ENCODE peak calls at places on chromosomes 12 and 14, in seven cellular contexts. One of them, this sample, is unnamed.

GRCh38 chr12:7970475-7971252 is 34.7 kb upstream of the SLC2A3 start:
- DNase-seq in AG09319: peak
- DNase-seq in fibroblast of the aortic adventitia: peak
- DNase-seq in A549: peak
- DNase-seq in AG10803: peak
- DNase-seq in breast epithelium: peak
- DNase-seq in neural crest cell: peak
- DNase-seq in this sample: peak

GRCh38 chr12:93776581-93777018 is 99.4 kb downstream of the CRADD start:
- DNase-seq in A549: no peak
- DNase-seq in AG10803: peak
- DNase-seq in neural crest cell: no peak
- DNase-seq in breast epithelium: no peak
- DNase-seq in AG09319: peak
- DNase-seq in fibroblast of the aortic adventitia: peak
- DNase-seq in this sample: no peak

GRCh38 chr12:71636704-71637115 is 26.9 kb downstream of the ZFC3H1 start:
- DNase-seq in fibroblast of the aortic adventitia: peak
- DNase-seq in AG10803: peak
- DNase-seq in neural crest cell: no peak
- DNase-seq in breast epithelium: no peak
- DNase-seq in A549: peak
- DNase-seq in AG09319: peak
- DNase-seq in this sample: no peak

GRCh38 chr14:57729208-57730187 is 136.4 kb downstream of the SLC35F4 start:
- DNase-seq in A549: no peak
- DNase-seq in fibroblast of the aortic adventitia: no peak
- DNase-seq in AG09319: no peak
- DNase-seq in AG10803: no peak
- DNase-seq in neural crest cell: no peak
- DNase-seq in breast epithelium: no peak
- DNase-seq in this sample: no peak

GRCh38 chr12:122860052-122860853 is 25.0 kb downstream of the HIP1R start:
- DNase-seq in AG09319: peak
- DNase-seq in fibroblast of the aortic adventitia: peak
- DNase-seq in A549: peak
- DNase-seq in neural crest cell: peak
- DNase-seq in AG10803: peak
- DNase-seq in breast epithelium: peak
- DNase-seq in this sample: peak

GRCh38 chr14:57574617-57575288 is 81.1 kb upstream of the CCDC198 start:
- DNase-seq in neural crest cell: no peak
- DNase-seq in AG09319: no peak
- DNase-seq in breast epithelium: no peak
- DNase-seq in AG10803: no peak
- DNase-seq in A549: peak
- DNase-seq in fibroblast of the aortic adventitia: no peak
- DNase-seq in this sample: no peak

GRCh38 chr12:92107621-92108131 is 38.0 kb downstream of the BTG1 start:
- DNase-seq in breast epithelium: no peak
- DNase-seq in AG10803: no peak
- DNase-seq in fibroblast of the aortic adventitia: no peak
- DNase-seq in neural crest cell: peak
- DNase-seq in A549: no peak
- DNase-seq in AG09319: no peak
- DNase-seq in this sample: no peak

GRCh38 chr12:124745891-124746570 is 117.6 kb downstream of the SCARB1 start:
- DNase-seq in breast epithelium: peak
- DNase-seq in AG09319: peak
- DNase-seq in fibroblast of the aortic adventitia: peak
- DNase-seq in AG10803: peak
- DNase-seq in A549: peak
- DNase-seq in neural crest cell: peak
- DNase-seq in this sample: peak

GRCh38 chr12:90368081-90368480 is 586.9 kb downstream of the CCER1 start:
- DNase-seq in AG10803: peak
- DNase-seq in fibroblast of the aortic adventitia: no peak
- DNase-seq in A549: no peak
- DNase-seq in AG09319: no peak
- DNase-seq in breast epithelium: no peak
- DNase-seq in neural crest cell: no peak
- DNase-seq in this sample: no peak

GRCh38 chr14:88559852-88560251 is 3.0 kb upstream of the ZC3H14 start:
- DNase-seq in neural crest cell: no peak
- DNase-seq in A549: peak
- DNase-seq in AG09319: no peak
- DNase-seq in fibroblast of the aortic adventitia: peak
- DNase-seq in breast epithelium: no peak
- DNase-seq in AG10803: peak
- DNase-seq in this sample: no peak

GRCh38 chr12:109897029-109897428 is 3.0 kb upstream of the TCHP start:
- DNase-seq in fibroblast of the aortic adventitia: no peak
- DNase-seq in neural crest cell: no peak
- DNase-seq in AG09319: no peak
- DNase-seq in AG10803: no peak
- DNase-seq in A549: no peak
- DNase-seq in breast epithelium: no peak
- DNase-seq in this sample: no peak

GRCh38 chr14:97602438-97603117 is 805.4 kb downstream of the VRK1 start:
- DNase-seq in AG10803: no peak
- DNase-seq in fibroblast of the aortic adventitia: no peak
- DNase-seq in A549: no peak
- DNase-seq in AG09319: no peak
- DNase-seq in neural crest cell: no peak
- DNase-seq in breast epithelium: no peak
- DNase-seq in this sample: no peak

GRCh38 chr12:132453361-132454133 is 36.4 kb upstream of the FBRSL1 start:
- DNase-seq in breast epithelium: peak
- DNase-seq in neural crest cell: no peak
- DNase-seq in fibroblast of the aortic adventitia: no peak
- DNase-seq in AG10803: peak
- DNase-seq in A549: no peak
- DNase-seq in AG09319: no peak
- DNase-seq in this sample: no peak

GRCh38 chr14:35829449-35829848 is 3.3 kb downstream of the BRMS1L start:
- DNase-seq in neural crest cell: no peak
- DNase-seq in AG10803: peak
- DNase-seq in breast epithelium: no peak
- DNase-seq in fibroblast of the aortic adventitia: peak
- DNase-seq in AG09319: no peak
- DNase-seq in A549: no peak
- DNase-seq in this sample: no peak

GRCh38 chr14:35827678-35828472 is 1.7 kb downstream of the BRMS1L start:
- DNase-seq in fibroblast of the aortic adventitia: no peak
- DNase-seq in AG10803: no peak
- DNase-seq in neural crest cell: no peak
- DNase-seq in AG09319: no peak
- DNase-seq in A549: no peak
- DNase-seq in breast epithelium: no peak
- DNase-seq in this sample: no peak

GRCh38 chr14:35826952-35827416 is 846 bp downstream of the BRMS1L start:
- DNase-seq in AG09319: no peak
- DNase-seq in A549: no peak
- DNase-seq in fibroblast of the aortic adventitia: peak
- DNase-seq in breast epithelium: no peak
- DNase-seq in AG10803: no peak
- DNase-seq in neural crest cell: no peak
- DNase-seq in this sample: no peak

GRCh38 chr14:35825968-35826217 is 245 bp upstream of the BRMS1L start:
- DNase-seq in fibroblast of the aortic adventitia: no peak
- DNase-seq in breast epithelium: no peak
- DNase-seq in neural crest cell: no peak
- DNase-seq in AG10803: no peak
- DNase-seq in AG09319: no peak
- DNase-seq in A549: no peak
- DNase-seq in this sample: no peak

DNA sequence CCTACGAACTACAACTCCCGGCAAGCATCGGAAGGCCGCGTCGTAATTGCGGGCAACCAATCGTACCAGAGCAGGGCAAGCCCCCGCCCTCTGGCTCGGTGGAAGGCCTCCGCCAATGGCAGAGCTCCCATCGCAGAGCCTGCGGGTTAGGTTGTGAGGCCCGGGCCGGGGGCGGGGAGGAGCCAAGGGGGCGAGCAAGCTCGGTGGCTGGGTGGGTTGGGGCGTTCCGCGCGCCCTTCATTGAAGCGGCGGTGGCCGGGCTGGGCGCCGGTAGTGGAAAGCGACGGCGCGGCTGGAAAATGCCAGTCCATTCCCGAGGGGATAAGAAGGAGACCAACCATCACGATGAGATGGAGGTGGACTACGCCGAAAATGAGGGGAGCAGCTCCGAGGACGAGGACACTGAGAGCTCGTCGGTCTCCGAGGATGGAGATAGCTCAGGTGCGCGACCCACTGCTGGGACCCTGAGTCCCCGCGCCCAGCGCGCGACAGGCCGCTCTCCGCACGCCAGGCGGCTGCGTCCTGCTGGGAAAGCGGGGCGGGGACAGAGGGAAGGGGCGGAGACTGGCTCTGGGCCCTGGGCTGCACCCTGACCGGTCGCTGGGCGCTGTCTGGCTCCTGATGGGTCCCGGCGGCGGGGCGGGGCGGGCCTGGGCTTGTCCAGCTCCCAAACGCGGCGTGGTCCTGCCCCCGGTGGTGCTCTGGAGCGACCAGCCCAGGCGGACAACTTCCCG is at the start of gene BRMS1L:
- DNase-seq in AG10803: peak
- DNase-seq in breast epithelium: peak
- DNase-seq in fibroblast of the aortic adventitia: peak
- DNase-seq in neural crest cell: peak
- DNase-seq in A549: peak
- DNase-seq in AG09319: peak
- DNase-seq in this sample: peak
- TF ChIP-seq CTCF in AG10803: no peak
- TF ChIP-seq CTCF in breast epithelium: no peak
- TF ChIP-seq CTCF in fibroblast of the aortic adventitia: peak
- TF ChIP-seq CTCF in neural crest cell: peak
- TF ChIP-seq CTCF in A549: no peak
- TF ChIP-seq CTCF in AG09319: no peak
- TF ChIP-seq CTCF in this sample: no peak

GRCh38 chr12:102883204-102883799 is 33.7 kb downstream of the PAH start:
- DNase-seq in breast epithelium: peak
- DNase-seq in A549: peak
- DNase-seq in fibroblast of the aortic adventitia: peak
- DNase-seq in neural crest cell: peak
- DNase-seq in AG09319: no peak
- DNase-seq in AG10803: peak
- DNase-seq in this sample: peak

GRCh38 chr12:102880783-102881182 is 36.3 kb downstream of the PAH start:
- DNase-seq in breast epithelium: no peak
- DNase-seq in AG10803: no peak
- DNase-seq in AG09319: no peak
- DNase-seq in fibroblast of the aortic adventitia: no peak
- DNase-seq in neural crest cell: no peak
- DNase-seq in A549: no peak
- DNase-seq in this sample: no peak

GRCh38 chr12:102876883-102877282 is 40.2 kb downstream of the PAH start:
- DNase-seq in AG09319: no peak
- DNase-seq in A549: peak
- DNase-seq in AG10803: no peak
- DNase-seq in neural crest cell: no peak
- DNase-seq in fibroblast of the aortic adventitia: no peak
- DNase-seq in breast epithelium: no peak
- DNase-seq in this sample: no peak

GRCh38 chr12:102874819-102875218 is 42.2 kb downstream of the PAH start:
- DNase-seq in breast epithelium: no peak
- DNase-seq in fibroblast of the aortic adventitia: no peak
- DNase-seq in A549: no peak
- DNase-seq in AG10803: no peak
- DNase-seq in neural crest cell: no peak
- DNase-seq in AG09319: no peak
- DNase-seq in this sample: no peak

DNA sequence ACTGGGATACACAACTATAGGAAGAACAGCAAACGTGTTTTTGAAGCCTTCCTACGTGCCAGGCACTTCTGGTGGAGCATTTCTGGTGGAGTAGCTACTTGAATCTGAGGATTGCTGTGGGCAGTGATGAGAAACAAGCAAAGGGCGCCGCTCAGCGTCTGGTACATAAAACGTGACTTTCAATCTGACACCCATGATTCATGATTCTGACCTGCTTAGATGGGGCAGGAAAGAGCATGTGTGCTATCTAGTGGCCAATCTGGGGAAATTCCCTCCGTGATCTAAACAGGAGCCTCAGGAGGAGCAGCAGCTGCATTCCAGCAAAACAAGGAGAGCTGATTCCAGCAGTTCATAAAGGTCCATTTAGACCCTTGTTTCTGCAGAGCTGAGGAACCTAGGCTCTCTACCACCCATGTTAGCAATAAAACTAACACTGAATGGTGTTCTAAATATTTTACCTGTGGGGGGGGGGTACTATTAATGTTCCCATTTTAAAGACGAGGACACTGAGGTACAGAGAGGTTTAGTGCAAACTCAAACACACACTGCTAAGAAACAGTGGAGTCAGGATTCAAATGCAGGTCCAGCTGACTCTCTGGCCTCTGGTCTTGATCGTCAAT is 37.8 kb downstream of the PAH start:
- DNase-seq in AG09319: peak
- DNase-seq in neural crest cell: peak
- DNase-seq in A549: peak
- DNase-seq in breast epithelium: no peak
- DNase-seq in fibroblast of the aortic adventitia: peak
- DNase-seq in AG10803: peak
- DNase-seq in this sample: no peak
- TF ChIP-seq CTCF in AG09319: peak
- TF ChIP-seq CTCF in neural crest cell: peak
- TF ChIP-seq CTCF in A549: peak
- TF ChIP-seq CTCF in breast epithelium: no peak
- TF ChIP-seq CTCF in fibroblast of the aortic adventitia: no peak
- TF ChIP-seq CTCF in AG10803: peak
- TF ChIP-seq CTCF in this sample: peak

GRCh38 chr14:90773705-90774104 is 42.5 kb downstream of the TTC7B start:
- DNase-seq in AG10803: no peak
- DNase-seq in breast epithelium: no peak
- DNase-seq in fibroblast of the aortic adventitia: no peak
- DNase-seq in neural crest cell: no peak
- DNase-seq in A549: no peak
- DNase-seq in AG09319: no peak
- DNase-seq in this sample: no peak
- TF ChIP-seq CTCF in AG10803: no peak
- TF ChIP-seq CTCF in breast epithelium: no peak
- TF ChIP-seq CTCF in fibroblast of the aortic adventitia: no peak
- TF ChIP-seq CTCF in neural crest cell: no peak
- TF ChIP-seq CTCF in A549: no peak
- TF ChIP-seq CTCF in AG09319: no peak
- TF ChIP-seq CTCF in this sample: no peak

DNA sequence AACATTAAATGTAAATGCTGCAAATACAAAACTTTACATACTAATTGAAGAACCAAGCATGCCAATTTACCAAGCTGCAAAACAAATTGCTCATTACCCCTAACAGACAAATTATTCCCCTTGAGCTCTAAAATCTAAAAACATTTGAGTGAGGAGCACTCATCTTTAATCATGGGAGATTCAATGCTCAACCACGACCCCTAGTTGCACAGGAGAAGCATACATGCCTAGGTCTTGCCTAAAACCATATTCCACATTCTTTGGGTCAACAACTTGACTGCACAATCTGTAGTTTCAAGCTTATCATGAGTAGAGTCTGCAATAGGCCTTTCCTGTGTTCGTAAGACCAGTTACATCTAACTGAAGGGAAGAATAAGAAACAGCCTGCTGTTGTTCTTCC is 69.7 kb downstream of the MGAT4C start:
- DNase-seq in A549: peak
- DNase-seq in breast epithelium: no peak
- DNase-seq in fibroblast of the aortic adventitia: peak
- DNase-seq in AG10803: no peak
- DNase-seq in AG09319: no peak
- DNase-seq in neural crest cell: no peak
- DNase-seq in this sample: no peak
- TF ChIP-seq CTCF in A549: no peak
- TF ChIP-seq CTCF in breast epithelium: no peak
- TF ChIP-seq CTCF in fibroblast of the aortic adventitia: peak
- TF ChIP-seq CTCF in AG10803: no peak
- TF ChIP-seq CTCF in AG09319: no peak
- TF ChIP-seq CTCF in neural crest cell: no peak
- TF ChIP-seq CTCF in this sample: peak